ENCODE peak calls at places on chromosomes 12 and 14, in four cellular contexts. One of them, this sample, is unnamed.

GRCh38 chr14:22024117-22024516 is 350.5 kb upstream of the OR4E1 start:
- DNase-seq in WTC11: no peak
- DNase-seq in Caco-2: no peak
- DNase-seq in AG04449: no peak
- DNase-seq in this sample: no peak

GRCh38 chr12:124369055-124369900 is 74.4 kb downstream of the RFLNA start:
- DNase-seq in Caco-2: no peak
- DNase-seq in WTC11: no peak
- DNase-seq in AG04449: no peak
- DNase-seq in this sample: no peak

GRCh38 chr12:67720383-67720856 is 71.9 kb downstream of the DYRK2 start:
- DNase-seq in AG04449: peak; percentile 70
- DNase-seq in Caco-2: peak; percentile 61
- DNase-seq in WTC11: no peak
- DNase-seq in this sample: no peak

GRCh38 chr12:50066402-50066801 is 9.0 kb downstream of the ASIC1 start:
- DNase-seq in Caco-2: peak; percentile 63
- DNase-seq in AG04449: peak; percentile 84
- DNase-seq in WTC11: no peak
- DNase-seq in this sample: no peak

GRCh38 chr14:89303452-89304435 is 113.3 kb downstream of the FOXN3 start:
- DNase-seq in Caco-2: no peak
- DNase-seq in WTC11: no peak
- DNase-seq in AG04449: peak; percentile 63
- DNase-seq in this sample: peak; percentile 68

GRCh38 chr14:38209572-38210159 is 2.0 kb downstream of the SSTR1 start:
- DNase-seq in WTC11: no peak
- DNase-seq in AG04449: no peak
- DNase-seq in Caco-2: no peak
- DNase-seq in this sample: no peak

GRCh38 chr14:58141893-58142292 is 10.1 kb downstream of the ARMH4 start:
- DNase-seq in WTC11: no peak
- DNase-seq in AG04449: no peak
- DNase-seq in Caco-2: no peak
- DNase-seq in this sample: no peak

GRCh38 chr14:51080622-51081021 is 14.3 kb downstream of the TRIM9 start:
- DNase-seq in AG04449: no peak
- DNase-seq in Caco-2: no peak
- DNase-seq in WTC11: no peak
- DNase-seq in this sample: no peak

GRCh38 chr12:74066476-74066875 is 471.2 kb upstream of the ATXN7L3B start:
- DNase-seq in WTC11: no peak
- DNase-seq in AG04449: no peak
- DNase-seq in Caco-2: no peak
- DNase-seq in this sample: no peak

GRCh38 chr12:28172434-28173030 is 17.7 kb upstream of the CCDC91 start:
- DNase-seq in WTC11: peak; percentile 23
- DNase-seq in AG04449: peak; percentile 24
- DNase-seq in Caco-2: peak; percentile 59
- DNase-seq in this sample: no peak

GRCh38 chr12:98725481-98726247 is 80.6 kb downstream of the APAF1 start:
- DNase-seq in AG04449: peak; percentile 26
- DNase-seq in Caco-2: peak; percentile 68
- DNase-seq in WTC11: peak; percentile 62
- DNase-seq in this sample: peak; percentile 51

GRCh38 chr12:57476162-57476992 is 3.3 kb downstream of the ARHGAP9 start:
- DNase-seq in Caco-2: no peak
- DNase-seq in AG04449: no peak
- DNase-seq in WTC11: peak; percentile 68
- DNase-seq in this sample: peak; percentile 82

GRCh38 chr12:64236549-64236948 is 14.5 kb upstream of the KICS2 start:
- DNase-seq in Caco-2: peak; percentile 28
- DNase-seq in AG04449: no peak
- DNase-seq in WTC11: no peak
- DNase-seq in this sample: no peak

GRCh38 chr12:12804432-12804886 is 8.7 kb upstream of the DDX47 start:
- DNase-seq in Caco-2: no peak
- DNase-seq in WTC11: no peak
- DNase-seq in AG04449: peak; percentile 79
- DNase-seq in this sample: no peak

GRCh38 chr12:110176745-110177144 is 52.6 kb downstream of the IFT81 start:
- DNase-seq in AG04449: no peak
- DNase-seq in Caco-2: no peak
- DNase-seq in WTC11: no peak
- DNase-seq in this sample: no peak

GRCh38 chr14:69275331-69275730 is 15.4 kb downstream of the GALNT16 start:
- DNase-seq in Caco-2: no peak
- DNase-seq in AG04449: no peak
- DNase-seq in WTC11: no peak
- DNase-seq in this sample: no peak
- TF ChIP-seq CTCF in Caco-2: no peak
- TF ChIP-seq CTCF in AG04449: no peak
- TF ChIP-seq CTCF in WTC11: no peak
- TF ChIP-seq CTCF in this sample: no peak

DNA sequence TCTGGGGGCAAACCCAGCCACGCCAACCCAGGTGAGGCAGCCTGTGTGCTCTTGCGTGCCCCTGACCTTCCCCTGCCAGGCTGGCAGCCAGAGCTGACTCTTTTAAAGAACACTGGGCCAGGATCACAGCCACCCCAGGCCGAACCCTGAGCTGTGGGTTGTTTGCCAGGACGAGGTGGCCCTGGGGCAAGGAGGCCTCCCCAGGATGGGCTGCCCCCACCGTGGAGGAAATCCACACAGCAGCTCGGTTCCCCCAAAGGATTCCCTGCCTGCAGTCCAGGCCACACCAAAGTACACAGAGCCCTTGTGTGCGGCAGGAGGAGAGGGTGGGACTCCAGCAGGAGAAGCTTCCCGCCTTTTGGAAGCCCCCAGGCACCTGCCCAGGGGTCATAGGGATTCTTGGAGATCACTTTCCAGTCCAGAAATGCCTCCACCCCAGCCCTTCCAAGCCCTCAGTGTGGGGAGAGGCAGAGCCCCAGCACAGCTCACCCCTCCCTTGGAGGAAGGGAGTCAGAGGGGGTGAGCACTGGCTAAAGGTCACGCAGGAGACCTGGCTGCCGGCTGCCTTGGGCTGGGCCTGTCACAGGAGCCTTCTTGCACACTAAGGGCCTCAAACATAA is 115.6 kb downstream of the CALM1 start:
- DNase-seq in AG04449: no peak
- DNase-seq in Caco-2: peak; percentile 81
- DNase-seq in WTC11: no peak
- DNase-seq in this sample: no peak
- TF ChIP-seq CTCF in AG04449: no peak
- TF ChIP-seq CTCF in Caco-2: no peak
- TF ChIP-seq CTCF in WTC11: no peak
- TF ChIP-seq CTCF in this sample: no peak

GRCh38 chr14:28772613-28773012 is 6.0 kb downstream of the FOXG1 start:
- DNase-seq in WTC11: no peak
- DNase-seq in AG04449: no peak
- DNase-seq in Caco-2: no peak
- DNase-seq in this sample: no peak

GRCh38 chr14:28774764-28775738 is 8.5 kb downstream of the FOXG1 start:
- DNase-seq in AG04449: no peak
- DNase-seq in WTC11: no peak
- DNase-seq in Caco-2: no peak
- DNase-seq in this sample: no peak

GRCh38 chr14:28776482-28777266 is 10.1 kb downstream of the FOXG1 start:
- DNase-seq in Caco-2: no peak
- DNase-seq in WTC11: no peak
- DNase-seq in AG04449: no peak
- DNase-seq in this sample: no peak

GRCh38 chr14:28773176-28773575 is 6.6 kb downstream of the FOXG1 start:
- DNase-seq in WTC11: no peak
- DNase-seq in AG04449: no peak
- DNase-seq in Caco-2: no peak
- DNase-seq in this sample: no peak

DNA sequence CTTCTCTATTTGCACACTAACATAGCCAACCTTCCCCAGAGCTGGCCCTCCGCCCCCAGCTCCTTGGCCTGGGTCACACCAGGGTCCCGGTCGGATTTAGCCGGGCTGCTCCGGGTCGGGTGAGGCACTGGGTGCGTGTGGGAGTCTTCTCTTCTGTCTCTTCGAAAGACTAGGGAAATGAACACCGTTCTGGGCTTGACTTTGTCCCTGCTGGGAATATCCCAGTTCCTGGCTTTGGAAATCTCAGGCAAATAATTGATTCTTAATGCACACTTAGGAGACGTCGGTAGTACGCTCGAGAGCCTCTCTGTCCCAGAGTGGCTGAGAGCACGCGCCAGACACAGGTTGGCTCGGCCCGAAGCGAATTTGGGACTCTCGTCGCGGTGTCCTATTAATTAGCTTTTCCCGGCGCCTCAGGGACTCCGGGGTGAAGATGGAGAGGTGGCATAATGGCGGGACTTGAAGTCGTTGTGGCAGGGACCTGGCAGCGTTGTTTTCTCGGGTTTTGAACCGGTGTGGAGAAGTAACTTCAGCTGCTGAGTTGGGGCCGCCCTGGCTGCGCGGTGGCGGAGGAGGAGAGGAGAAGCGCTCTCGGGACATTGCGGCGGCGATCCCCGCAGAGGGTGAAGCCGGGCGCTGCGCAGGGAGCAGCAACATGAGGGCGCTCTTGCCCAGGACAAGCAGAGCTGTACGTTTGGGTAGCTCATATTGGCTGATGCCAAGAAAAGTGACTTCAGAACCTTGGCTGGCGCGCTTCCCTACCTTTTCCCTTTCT is 7.5 kb downstream of the FOXG1 start:
- DNase-seq in WTC11: peak; percentile 86
- DNase-seq in AG04449: no peak
- DNase-seq in Caco-2: no peak
- DNase-seq in this sample: no peak
- TF ChIP-seq CTCF in WTC11: peak; percentile 44
- TF ChIP-seq CTCF in AG04449: peak; percentile 46
- TF ChIP-seq CTCF in Caco-2: no peak
- TF ChIP-seq CTCF in this sample: no peak

GRCh38 chr12:14986449-14986848 is 13.6 kb downstream of the PDE6H start:
- DNase-seq in WTC11: no peak
- DNase-seq in AG04449: no peak
- DNase-seq in Caco-2: no peak
- DNase-seq in this sample: no peak
- TF ChIP-seq CTCF in WTC11: no peak
- TF ChIP-seq CTCF in AG04449: no peak
- TF ChIP-seq CTCF in Caco-2: peak; percentile 25
- TF ChIP-seq CTCF in this sample: no peak

DNA sequence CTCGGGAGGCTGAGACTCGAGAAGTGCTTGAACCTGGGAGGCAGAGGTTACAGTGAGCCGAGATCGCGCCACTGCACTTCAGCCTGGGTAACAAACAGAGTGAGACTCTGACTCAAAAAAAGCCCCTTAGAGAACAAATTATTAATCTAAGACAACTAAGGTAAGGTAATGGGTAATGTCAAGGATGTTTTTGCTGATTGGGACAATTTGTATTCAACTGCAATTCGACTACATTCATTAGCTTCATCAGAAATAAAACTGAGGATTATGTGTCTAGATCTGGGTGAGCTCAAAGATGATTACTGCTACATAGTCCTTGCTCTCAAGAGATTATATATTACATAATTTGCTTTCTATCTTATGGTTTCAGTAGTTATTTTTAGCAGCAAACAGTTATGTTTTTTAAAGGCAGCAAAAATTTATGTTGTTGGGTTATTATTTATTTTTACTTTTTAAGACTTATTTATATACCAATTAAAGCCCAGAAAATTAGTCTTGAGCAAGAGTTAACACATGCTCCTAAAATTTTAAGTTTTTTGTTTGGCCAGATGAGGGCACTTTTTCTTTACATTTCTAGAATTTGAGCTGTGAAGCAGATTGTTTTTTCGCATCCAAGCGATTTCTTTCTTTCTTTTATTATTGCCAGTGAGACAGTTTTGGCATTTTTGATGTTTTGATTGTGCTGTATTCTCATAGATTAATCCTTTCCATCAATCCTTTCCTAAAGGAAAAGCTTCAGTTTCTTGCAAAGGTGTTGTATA is 52.3 kb downstream of the PLEKHA5 start:
- DNase-seq in WTC11: no peak
- DNase-seq in AG04449: no peak
- DNase-seq in Caco-2: no peak
- DNase-seq in this sample: no peak
- TF ChIP-seq CTCF in WTC11: no peak
- TF ChIP-seq CTCF in AG04449: no peak
- TF ChIP-seq CTCF in Caco-2: peak; percentile 28
- TF ChIP-seq CTCF in this sample: no peak

DNA sequence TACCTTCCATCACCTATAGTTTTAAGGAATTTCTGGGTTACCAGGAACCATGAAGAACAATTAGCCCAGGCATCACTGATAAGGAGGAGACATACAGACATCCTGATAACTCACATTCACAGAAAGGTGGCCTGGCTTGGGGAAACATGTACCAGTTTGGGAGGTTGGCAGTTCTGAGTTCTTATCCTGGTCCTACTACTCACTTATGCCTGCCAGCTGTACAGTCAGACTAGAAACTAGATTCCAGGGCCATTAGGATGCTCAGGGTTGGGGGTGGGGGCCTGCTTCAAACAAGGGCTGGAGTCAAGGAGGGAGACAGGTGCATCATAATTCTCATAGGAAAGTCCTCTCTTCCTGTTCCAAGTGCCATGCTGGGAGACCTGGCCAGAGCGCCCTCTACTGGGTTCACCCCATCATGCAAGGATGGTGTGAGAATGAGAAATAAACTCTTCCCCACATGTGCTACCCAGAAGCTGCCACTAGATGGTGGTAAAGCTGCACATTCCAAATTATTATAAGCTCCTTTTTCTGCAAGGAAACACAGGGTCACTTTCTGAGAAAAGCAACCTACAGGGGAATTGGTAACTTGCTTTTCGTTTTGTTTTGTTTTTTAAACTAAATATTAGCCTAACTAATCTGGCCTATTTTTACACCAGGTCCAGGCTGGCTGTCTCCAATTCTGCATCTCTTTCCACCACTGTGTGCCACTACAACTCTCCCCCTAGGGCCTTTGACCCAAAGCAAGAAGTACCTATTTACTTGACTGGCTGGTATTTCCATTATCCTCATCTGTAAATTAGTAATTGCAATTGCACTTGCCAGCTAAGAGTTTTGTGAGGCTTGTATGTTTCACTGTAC is 14.5 kb downstream of the OAS2 start:
- DNase-seq in WTC11: peak; percentile 83
- DNase-seq in Caco-2: peak; percentile 67
- DNase-seq in AG04449: no peak
- DNase-seq in this sample: peak; percentile 64
- TF ChIP-seq CTCF in WTC11: peak; percentile 83
- TF ChIP-seq CTCF in Caco-2: peak; percentile 77
- TF ChIP-seq CTCF in AG04449: peak; percentile 73
- TF ChIP-seq CTCF in this sample: peak; percentile 79

GRCh38 chr12:8035440-8036010 is 3.0 kb downstream of the FOXJ2 start:
- DNase-seq in AG04449: no peak
- DNase-seq in Caco-2: no peak
- DNase-seq in WTC11: no peak
- DNase-seq in this sample: no peak

GRCh38 chr12:8031872-8032241 is 659 bp upstream of the FOXJ2 start:
- DNase-seq in WTC11: no peak
- DNase-seq in AG04449: no peak
- DNase-seq in Caco-2: no peak
- DNase-seq in this sample: no peak

GRCh38 chr12:8032242-8033152 is at the start of gene FOXJ2:
- DNase-seq in WTC11: peak; percentile 69
- DNase-seq in Caco-2: peak; percentile 89
- DNase-seq in AG04449: no peak
- DNase-seq in this sample: peak; percentile 90

GRCh38 chr12:8034802-8035201 is 2.3 kb downstream of the FOXJ2 start:
- DNase-seq in AG04449: no peak
- DNase-seq in Caco-2: no peak
- DNase-seq in WTC11: no peak
- DNase-seq in this sample: no peak

GRCh38 chr12:8033153-8034044 is 883 bp downstream of the FOXJ2 start:
- DNase-seq in WTC11: peak; percentile 74
- DNase-seq in Caco-2: peak; percentile 28
- DNase-seq in AG04449: no peak
- DNase-seq in this sample: peak; percentile 77
- TF ChIP-seq CTCF in WTC11: no peak
- TF ChIP-seq CTCF in Caco-2: no peak
- TF ChIP-seq CTCF in AG04449: no peak
- TF ChIP-seq CTCF in this sample: no peak

This sample was measured in GM20000.